ENCODE peak calls at places on chromosomes 1 and 21, in seven cellular contexts. I is CD4-positive, alpha-beta T cell; M is GM10248; D is tibial nerve; L is fibroblast of lung; A is omental fat pad; K is dorsolateral prefrontal cortex. Z is an unnamed sample.

GRCh38 chr1:82838066-82838465 is 1037.3 kb downstream of the ADGRL2 start:
- DNase-seq in L (peak; percentile 61), M (no peak), D (no peak), I (no peak), A (no peak), K (no peak), Z (no peak)

GRCh38 chr1:103461171-103462105 is 64.1 kb upstream of the RNPC3 start:
- DNase-seq in M (peak; percentile 20), A (no peak), K (no peak), L (peak; percentile 12), I (no peak), D (no peak), Z (no peak)

GRCh38 chr1:208595745-208596144 is 351.6 kb upstream of the PLXNA2 start:
- DNase-seq in K (no peak), I (no peak), M (no peak), A (no peak), L (peak; percentile 47), D (no peak), Z (no peak)

GRCh38 chr1:2208309-2209239 is 14.0 kb upstream of the FAAP20 start:
- DNase-seq in D (peak; percentile 72), M (no peak), K (no peak), A (no peak), I (no peak), L (peak; percentile 92), Z (no peak)

GRCh38 chr21:29557200-29557599 is 258.5 kb downstream of the BACH1 start:
- DNase-seq in K (no peak), D (no peak), A (no peak), L (peak; percentile 6), I (no peak), M (no peak), Z (no peak)

GRCh38 chr1:155177918-155178281 is 4.3 kb downstream of the TRIM46 start:
- DNase-seq in M (no peak), K (no peak), D (peak; percentile 4), L (no peak), A (no peak), I (no peak), Z (peak; percentile 50)

GRCh38 chr1:2984399-2985061 is 36.7 kb upstream of the ACTRT2 start:
- DNase-seq in L (no peak), D (no peak), I (no peak), K (peak; percentile 26), M (no peak), A (no peak), Z (peak; percentile 34)

GRCh38 chr1:6937048-6937447 is 151.8 kb downstream of the CAMTA1 start:
- DNase-seq in K (no peak), I (no peak), L (no peak), D (no peak), M (no peak), A (no peak), Z (no peak)

GRCh38 chr21:31855180-31855579 is 17.6 kb upstream of the HUNK start:
- DNase-seq in I (no peak), A (no peak), D (no peak), L (no peak), M (no peak), K (no peak), Z (no peak)

GRCh38 chr1:89603651-89604413 is 29.1 kb upstream of the LRRC8C start:
- DNase-seq in L (peak; percentile 69), K (no peak), M (no peak), I (no peak), A (no peak), D (no peak), Z (no peak)

GRCh38 chr1:202589190-202589680 is 121.0 kb downstream of the SYT2 start:
- DNase-seq in M (no peak), I (no peak), L (peak; percentile 100), K (no peak), D (peak; percentile 83), A (peak; percentile 46), Z (peak; percentile 96)

GRCh38 chr1:59431566-59432294 is 134.8 kb downstream of the FGGY start:
- DNase-seq in A (no peak), L (peak; percentile 36), D (no peak), K (no peak), I (no peak), M (no peak), Z (no peak)

GRCh38 chr1:155071701-155072100 is 6.9 kb upstream of the EFNA3 start:
- DNase-seq in D (no peak), M (no peak), A (no peak), I (no peak), K (no peak), L (no peak), Z (no peak)

GRCh38 chr1:171084879-171085278 is 5.8 kb upstream of the FMO3 start:
- DNase-seq in D (no peak), K (no peak), L (no peak), I (no peak), M (no peak), A (no peak), Z (no peak)

GRCh38 chr1:210635108-210635507 is 306.4 kb downstream of the HHAT start:
- DNase-seq in L (no peak), I (no peak), D (no peak), M (no peak), K (no peak), A (no peak), Z (no peak)

GRCh38 chr1:177181631-177182291 is 11.0 kb downstream of the BRINP2 start:
- DNase-seq in I (no peak), L (peak; percentile 29), K (peak; percentile 61), D (peak; percentile 47), A (no peak), M (peak; percentile 81), Z (peak; percentile 38)

GRCh38 chr1:109299087-109299983 is 7.5 kb downstream of the MYBPHL start:
- DNase-seq in D (peak; percentile 79), I (no peak), L (peak; percentile 97), M (no peak), K (peak; percentile 77), A (no peak), Z (peak; percentile 73)

GRCh38 chr1:191888996-191889622 is 269.2 kb upstream of the RGS18 start:
- DNase-seq in D (no peak), K (no peak), M (no peak), A (no peak), I (no peak), L (no peak), Z (no peak)

GRCh38 chr21:44427241-44428120 is 27.8 kb upstream of the LRRC3 start:
- DNase-seq in K (peak; percentile 9), D (no peak), L (no peak), I (no peak), A (no peak), M (no peak), Z (no peak)

GRCh38 chr1:7227654-7228053 is 442.4 kb downstream of the CAMTA1 start:
- DNase-seq in M (no peak), I (no peak), L (no peak), A (no peak), K (no peak), D (no peak), Z (no peak)

GRCh38 chr1:32014199-32014936 is 700 bp downstream of the KHDRBS1 start:
- DNase-seq in I (peak; percentile 17), L (peak; percentile 51), A (peak; percentile 28), M (peak; percentile 51), K (peak; percentile 24), D (peak; percentile 34), Z (peak; percentile 63)

GRCh38 chr1:193753038-193753756 is 566.8 kb upstream of the B3GALT2 start:
- DNase-seq in I (no peak), D (no peak), M (no peak), L (no peak), A (no peak), K (no peak), Z (no peak)

Z was measured in breast epithelium.